ENCODE peak calls at places on chromosomes 3 and 15, in four cellular contexts. W is nephron progenitor cell, Y is body of pancreas, R is BE2C. F is an unnamed sample.

GRCh38 chr3:134603956-134604355 is 46.9 kb downstream of the KY start:
- DNase-seq in Y (no peak), W (no peak), R (no peak), F (no peak)

GRCh38 chr3:105232536-105232935 is 134.2 kb upstream of the ALCAM start:
- DNase-seq in Y (no peak), W (no peak), R (no peak), F (no peak)

GRCh38 chr3:134333522-134334181 is 40.6 kb downstream of the AMOTL2 start:
- DNase-seq in R (no peak), Y (no peak), W (no peak), F (no peak)

GRCh38 chr3:21912656-21913055 is 161.6 kb upstream of the ZNF385D start:
- DNase-seq in R (no peak), Y (no peak), W (no peak), F (no peak)

GRCh38 chr15:88904808-88905327 is 8.3 kb downstream of the MFGE8 start:
- DNase-seq in Y (peak; percentile 76), R (peak; percentile 83), W (peak; percentile 91), F (no peak)

GRCh38 chr15:58916962-58917361 is 16.5 kb downstream of the SLTM start:
- DNase-seq in W (no peak), Y (no peak), R (no peak), F (no peak)

GRCh38 chr15:23565395-23566069 is at the start of gene MKRN3:
- DNase-seq in W (no peak), Y (no peak), R (no peak), F (peak; percentile 87)

GRCh38 chr3:60588806-60589205 is 662.4 kb downstream of the FHIT start:
- DNase-seq in R (no peak), W (no peak), Y (no peak), F (peak; percentile 33)

GRCh38 chr3:170709046-170709445 is 123.2 kb upstream of the SLC7A14 start:
- DNase-seq in W (no peak), Y (peak; percentile 20), R (no peak), F (no peak)

GRCh38 chr3:15616053-15616452 is 14.5 kb downstream of the BTD start:
- DNase-seq in W (no peak), R (no peak), Y (no peak), F (no peak)

GRCh38 chr3:187041362-187042061 is 97.8 kb downstream of the RPL39L start:
- DNase-seq in R (no peak), Y (no peak), W (no peak), F (no peak)

GRCh38 chr15:52183562-52184173 is 7.5 kb downstream of the GNB5 start:
- DNase-seq in W (peak; percentile 59), Y (peak; percentile 59), R (peak; percentile 52), F (no peak)

GRCh38 chr15:76060098-76060989 is 559 bp downstream of the TMEM266 start:
- DNase-seq in W (no peak), R (no peak), Y (no peak), F (no peak)

GRCh38 chr3:41026394-41027177 is 172.7 kb upstream of the CTNNB1 start:
- DNase-seq in W (peak; percentile 24), Y (peak; percentile 64), R (peak; percentile 71), F (no peak)

GRCh38 chr3:83230376-83230775 is 1468.9 kb upstream of the GBE1 start:
- DNase-seq in W (no peak), R (no peak), Y (no peak), F (no peak)

GRCh38 chr15:84658080-84658787 is at the start of gene NMB:
- DNase-seq in R (peak; percentile 96), Y (peak; percentile 87), W (peak; percentile 87), F (peak; percentile 24)

GRCh38 chr3:32817561-32818430 is at the start of gene TRIM71:
- DNase-seq in W (peak; percentile 47), R (no peak), Y (no peak), F (no peak)

GRCh38 chr15:64905119-64905831 is 6.4 kb upstream of the ANKDD1A start:
- DNase-seq in R (peak; percentile 35), W (peak; percentile 81), Y (peak; percentile 77), F (no peak)

GRCh38 chr15:36256258-36256825 is 323.1 kb upstream of the CDIN1 start:
- DNase-seq in R (no peak), W (no peak), Y (no peak), F (no peak)

GRCh38 chr3:45499529-45499928 is 95.0 kb upstream of the LIMD1 start:
- DNase-seq in R (no peak), Y (no peak), W (no peak), F (peak; percentile 19)

DNA sequence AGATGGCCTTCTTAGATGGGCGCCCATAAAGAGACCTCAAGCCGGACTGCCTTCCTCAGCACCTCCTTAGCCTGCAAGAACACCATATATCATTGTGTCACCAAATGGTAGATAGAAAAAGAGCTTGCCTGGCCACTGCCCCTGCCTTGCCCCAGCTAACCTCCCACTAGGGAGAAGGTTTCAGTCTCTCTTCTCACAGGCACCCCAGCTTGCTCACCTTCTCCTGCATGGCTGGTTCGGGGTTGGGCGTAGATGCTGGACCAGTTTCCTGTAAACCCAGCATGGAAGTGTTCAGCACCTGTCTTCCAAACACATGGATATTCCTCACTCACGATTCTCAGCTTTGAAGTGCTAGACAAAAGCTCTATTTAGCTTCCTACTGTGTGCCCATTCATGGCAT is 3.3 kb upstream of the SLC22A14 start:
- DNase-seq in R (no peak), W (no peak), Y (no peak), F (no peak)
- TF ChIP-seq CTCF in R (no peak), W (no peak), Y (no peak), F (no peak)

DNA sequence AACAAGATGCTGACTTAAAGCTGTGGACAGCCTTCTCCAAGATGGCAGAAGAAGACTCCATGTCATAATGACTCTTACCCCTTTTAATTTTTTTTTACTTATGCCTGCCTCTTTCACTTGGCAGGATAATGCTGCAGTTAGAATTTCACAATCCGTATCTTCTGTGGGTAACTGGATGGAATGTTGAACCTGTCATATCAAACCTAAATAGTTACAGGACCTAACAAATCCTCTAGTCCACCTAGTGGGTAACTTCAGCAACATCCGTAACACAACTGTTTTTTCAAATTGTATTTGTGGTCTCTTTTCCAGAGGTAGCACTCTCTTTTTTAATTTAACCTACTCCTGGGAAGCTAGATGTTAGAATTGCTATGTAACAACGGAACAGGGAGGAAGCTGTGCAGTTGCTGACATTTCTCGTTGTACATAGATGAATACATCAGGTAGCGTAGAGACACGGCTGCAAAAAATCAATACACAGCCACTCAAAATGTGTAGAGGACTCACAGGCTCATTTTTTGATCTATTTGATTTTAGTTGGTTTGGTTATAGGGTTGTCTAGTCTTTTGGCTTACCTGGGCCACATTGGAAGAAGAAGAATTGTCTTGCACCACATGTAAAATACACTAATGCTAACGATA is 43.9 kb upstream of the TRPM1 start:
- DNase-seq in R (no peak), W (no peak), Y (no peak), F (no peak)
- TF ChIP-seq CTCF in R (peak; percentile 26), W (no peak), Y (peak; percentile 8), F (peak; percentile 12)

GRCh38 chr15:48516125-48516524 is 129.4 kb downstream of the FBN1 start:
- DNase-seq in Y (no peak), R (no peak), W (no peak), F (no peak)

GRCh38 chr15:48510976-48511375 is 134.5 kb downstream of the FBN1 start:
- DNase-seq in R (no peak), W (no peak), Y (peak; percentile 16), F (no peak)

GRCh38 chr15:48515497-48515896 is 130.0 kb downstream of the FBN1 start:
- DNase-seq in W (no peak), Y (no peak), R (no peak), F (no peak)

GRCh38 chr15:48514103-48514817 is 131.2 kb downstream of the FBN1 start:
- DNase-seq in W (no peak), Y (no peak), R (no peak), F (no peak)
- TF ChIP-seq CTCF in W (no peak), Y (no peak), R (no peak), F (no peak)

DNA sequence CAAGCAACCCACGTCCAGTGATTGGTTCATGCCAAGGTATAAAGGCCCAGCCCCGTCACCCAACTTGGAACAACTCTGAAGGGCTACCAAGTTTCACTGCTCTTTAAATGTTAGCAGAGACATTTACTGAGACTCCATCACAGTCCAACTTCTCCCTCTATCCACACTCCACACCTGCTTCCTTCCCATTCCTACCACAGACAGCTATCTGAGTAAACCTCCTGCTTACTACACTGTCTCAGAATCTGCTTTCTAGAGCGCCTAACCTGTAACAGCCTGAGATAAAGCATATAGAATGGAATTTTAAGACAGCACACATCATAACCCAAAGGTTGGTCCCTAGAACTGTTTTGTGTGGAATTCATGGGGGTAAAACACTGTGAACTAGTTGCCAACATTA is 106.5 kb downstream of the THRB start:
- DNase-seq in W (no peak), Y (no peak), R (no peak), F (no peak)
- TF ChIP-seq CTCF in W (no peak), Y (no peak), R (no peak), F (no peak)

GRCh38 chr3:140863481-140864084 is 78.1 kb upstream of the SLC25A36 start:
- DNase-seq in Y (peak; percentile 77), R (peak; percentile 68), W (peak; percentile 68), F (peak; percentile 45)
- TF ChIP-seq CTCF in Y (peak; percentile 58), R (peak; percentile 58), W (peak; percentile 61), F (peak; percentile 57)

GRCh38 chr3:30583973-30584372 is 22.4 kb upstream of the TGFBR2 start:
- DNase-seq in W (no peak), R (no peak), Y (no peak), F (no peak)

GRCh38 chr3:30581982-30582381 is 24.4 kb upstream of the TGFBR2 start:
- DNase-seq in R (no peak), Y (no peak), W (no peak), F (no peak)

GRCh38 chr3:30578986-30579579 is 27.3 kb upstream of the TGFBR2 start:
- DNase-seq in W (no peak), Y (no peak), R (no peak), F (no peak)

GRCh38 chr3:30578479-30578878 is 27.9 kb upstream of the TGFBR2 start:
- DNase-seq in R (no peak), Y (peak; percentile 63), W (no peak), F (no peak)

DNA sequence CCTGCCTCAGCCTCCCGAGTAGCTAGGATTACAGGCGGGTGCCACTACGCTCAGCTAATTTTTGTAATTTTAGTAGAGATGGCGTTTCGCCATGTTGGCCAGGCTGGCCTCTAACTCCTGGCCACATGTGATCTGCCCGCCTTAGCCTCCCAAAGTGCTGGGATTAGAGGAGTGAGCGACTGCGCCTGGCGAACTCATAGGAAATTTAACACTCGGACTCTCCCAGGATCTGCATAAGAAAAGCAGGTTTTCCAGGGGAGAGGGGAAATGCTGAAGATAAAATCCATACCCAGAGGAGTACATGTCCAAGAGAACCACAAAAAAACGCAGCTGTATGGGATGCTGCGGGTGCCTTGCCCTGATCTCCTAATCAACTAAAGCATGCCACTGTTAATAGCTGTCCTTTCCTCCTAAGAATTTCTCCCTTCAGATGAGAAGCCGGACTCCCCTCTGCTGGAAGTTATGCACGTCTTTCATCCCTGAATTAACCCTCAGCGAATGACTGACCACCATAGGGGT is 25.3 kb upstream of the TGFBR2 start:
- DNase-seq in Y (no peak), W (no peak), R (no peak), F (no peak)
- TF ChIP-seq CTCF in Y (no peak), W (no peak), R (no peak), F (no peak)

GRCh38 chr3:57179580-57180410 is 14.6 kb upstream of the IL17RD start:
- DNase-seq in Y (no peak), R (no peak), W (no peak), F (no peak)
- TF ChIP-seq CTCF in Y (no peak), R (peak; percentile 48), W (no peak), F (peak; percentile 43)

GRCh38 chr3:155283092-155284056 is 10.1 kb downstream of the STRIT1 start:
- DNase-seq in W (no peak), R (no peak), Y (no peak), F (no peak)
- TF ChIP-seq CTCF in W (no peak), R (no peak), Y (no peak), F (no peak)